ENCODE peak calls at places on chromosomes 1 and 21, in four cellular contexts. Q is HL-60, I is GM12878, M is K562. Z is an unnamed sample.

GRCh38 chr1:232900818-232901217 is 49.6 kb upstream of the NTPCR start:
- DNase-seq in M (no peak), I (no peak), Q (no peak), Z (no peak)

GRCh38 chr1:224175615-224176014 is 7.4 kb upstream of the DEGS1 start:
- DNase-seq in I (no peak), Q (no peak), M (no peak), Z (no peak)

GRCh38 chr1:2130156-2130555 is 64.4 kb downstream of the FAAP20 start:
- DNase-seq in I (no peak), Q (no peak), M (no peak), Z (no peak)

GRCh38 chr1:110443393-110443918 is 7.5 kb upstream of the PROK1 start:
- DNase-seq in Q (peak), I (no peak), M (no peak), Z (no peak)

GRCh38 chr1:50066806-50067205 is 41.9 kb upstream of the ELAVL4 start:
- DNase-seq in M (no peak), I (no peak), Q (no peak), Z (no peak)

GRCh38 chr1:62437273-62437945 is 560 bp downstream of the USP1 start:
- DNase-seq in Q (no peak), M (no peak), I (no peak), Z (peak)

GRCh38 chr1:157485793-157486192 is 66.5 kb downstream of the FCRL5 start:
- DNase-seq in Q (no peak), M (no peak), I (no peak), Z (no peak)

GRCh38 chr1:235955777-235956176 is 89.1 kb upstream of the LYST start:
- DNase-seq in I (no peak), Q (no peak), M (no peak), Z (no peak)

GRCh38 chr1:18575620-18576019 is 55.0 kb upstream of the PAX7 start:
- DNase-seq in I (no peak), M (peak), Q (no peak), Z (peak)

GRCh38 chr1:26696191-26696644 is 403 bp downstream of the ARID1A start:
- DNase-seq in Q (no peak), M (peak), I (no peak), Z (no peak)

GRCh38 chr21:17612565-17613241 is at the start of gene BTG3:
- DNase-seq in M (peak), Q (peak), I (no peak), Z (peak)

GRCh38 chr1:59678809-59679228 is 135.9 kb upstream of the HOOK1 start:
- DNase-seq in Q (no peak), I (no peak), M (peak), Z (no peak)

GRCh38 chr21:23633447-23633846 is 1973.8 kb downstream of the MRPL39 start:
- DNase-seq in I (no peak), Q (no peak), M (no peak), Z (no peak)

GRCh38 chr1:215007880-215008279 is 74.7 kb upstream of the KCNK2 start:
- DNase-seq in M (no peak), Q (no peak), I (no peak), Z (no peak)

GRCh38 chr21:15614757-15615156 is 115.0 kb upstream of the USP25 start:
- DNase-seq in Q (no peak), I (no peak), M (no peak), Z (no peak)

GRCh38 chr1:16145988-16146887 is 9.6 kb downstream of the EPHA2 start:
- DNase-seq in I (no peak), M (peak), Q (no peak), Z (peak)

GRCh38 chr1:222167111-222167510 is 380.8 kb downstream of the HHIPL2 start:
- DNase-seq in M (peak), I (peak), Q (no peak), Z (no peak)

GRCh38 chr1:22903113-22903512 is 69.6 kb downstream of the LACTBL1 start:
- DNase-seq in I (no peak), M (no peak), Q (no peak), Z (no peak)

GRCh38 chr1:232629250-232630046 is 485 bp downstream of the SIPA1L2 start:
- DNase-seq in Q (no peak), M (no peak), I (no peak), Z (no peak)

GRCh38 chr1:201020647-201021332 is 2.7 kb downstream of the KIF21B start:
- DNase-seq in Q (no peak), M (peak), I (no peak), Z (no peak)

GRCh38 chr21:30668776-30669175 is 26.1 kb downstream of the KRTAP20-3 start:
- DNase-seq in M (no peak), Q (no peak), I (no peak), Z (no peak)

GRCh38 chr1:162192763-162193162 is 123.3 kb downstream of the NOS1AP start:
- DNase-seq in Q (no peak), I (no peak), M (no peak), Z (no peak)

GRCh38 chr1:221101792-221102191 is 222.5 kb downstream of the HLX start:
- DNase-seq in M (no peak), I (no peak), Q (no peak), Z (no peak)

GRCh38 chr21:41321211-41321907 is 4.8 kb downstream of the FAM3B start:
- DNase-seq in I (no peak), M (no peak), Q (no peak), Z (peak)

GRCh38 chr1:246355421-246356230 is 151.5 kb downstream of the SMYD3 start:
- DNase-seq in M (no peak), Q (no peak), I (no peak), Z (no peak)

GRCh38 chr1:179351281-179351680 is 14.5 kb upstream of the AXDND1 start:
- DNase-seq in Q (no peak), I (no peak), M (no peak), Z (no peak)
- TF ChIP-seq SPI1 in Q (no peak), I (no peak), M (no peak), Z (no peak)

DNA sequence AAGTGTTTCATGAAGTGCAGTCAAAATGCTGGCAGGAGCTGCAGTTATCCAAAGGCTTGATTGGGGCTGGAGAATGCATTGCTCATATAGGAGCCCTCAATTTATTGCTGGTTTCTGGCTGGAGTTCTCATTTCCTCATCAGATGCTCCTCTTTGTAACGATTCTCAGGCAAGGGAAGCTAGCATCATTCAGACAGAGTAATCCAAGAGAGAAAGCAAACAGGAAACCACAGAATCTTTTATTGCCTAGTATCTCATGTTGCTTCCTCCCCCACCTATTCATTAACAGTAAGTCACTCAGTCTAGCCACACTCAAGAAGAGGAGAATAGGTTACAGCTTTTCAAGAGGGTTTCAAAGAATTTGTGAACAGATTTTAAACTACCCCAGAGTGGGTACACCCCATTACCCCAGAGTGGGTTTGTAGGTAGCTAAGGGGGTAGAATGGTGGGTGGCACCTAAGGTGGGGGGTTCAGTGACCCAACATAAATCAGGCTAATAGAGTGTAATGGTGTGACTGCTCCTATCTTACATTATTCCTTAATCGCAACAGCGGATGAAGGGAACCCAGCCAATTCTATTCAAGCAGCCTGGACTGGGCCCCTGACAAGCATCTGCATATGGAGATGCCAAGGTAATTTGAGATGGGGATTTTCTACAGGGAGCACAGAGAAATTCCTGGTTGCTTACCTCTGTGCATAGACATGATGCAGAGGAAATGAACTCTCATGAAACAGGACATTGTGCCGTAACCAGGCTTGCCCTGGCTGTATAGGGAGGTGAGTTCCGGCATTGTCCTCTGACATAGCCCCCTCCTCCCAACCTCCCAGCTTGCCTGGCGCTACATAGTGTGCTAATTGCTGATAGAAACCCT is 67.2 kb downstream of the KCNJ15 start:
- DNase-seq in I (no peak), Q (no peak), M (no peak), Z (no peak)
- TF ChIP-seq SPI1 in I (no peak), Q (no peak), M (no peak), Z (no peak)

DNA sequence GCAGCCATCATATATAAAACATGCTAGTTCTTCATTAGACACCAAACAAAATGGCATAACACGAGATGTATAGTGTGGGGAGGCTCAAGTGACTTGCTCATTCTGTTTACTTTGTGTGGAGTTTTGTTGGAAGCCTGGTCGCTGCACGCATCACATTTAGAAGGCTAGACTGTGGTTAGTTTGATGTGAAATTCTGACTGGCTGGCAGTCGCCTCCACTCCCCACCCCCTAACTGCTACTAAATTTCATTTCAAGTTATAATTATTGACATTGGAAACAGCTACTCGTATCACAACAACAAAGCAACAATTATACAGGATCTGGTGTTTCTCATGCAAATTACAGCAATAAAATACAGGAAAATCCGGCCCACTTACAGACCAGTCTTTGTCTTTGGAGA is 356.1 kb downstream of the LMO4 start:
- DNase-seq in M (no peak), Q (no peak), I (no peak), Z (no peak)
- TF ChIP-seq SPI1 in M (no peak), Q (no peak), I (no peak), Z (no peak)

DNA sequence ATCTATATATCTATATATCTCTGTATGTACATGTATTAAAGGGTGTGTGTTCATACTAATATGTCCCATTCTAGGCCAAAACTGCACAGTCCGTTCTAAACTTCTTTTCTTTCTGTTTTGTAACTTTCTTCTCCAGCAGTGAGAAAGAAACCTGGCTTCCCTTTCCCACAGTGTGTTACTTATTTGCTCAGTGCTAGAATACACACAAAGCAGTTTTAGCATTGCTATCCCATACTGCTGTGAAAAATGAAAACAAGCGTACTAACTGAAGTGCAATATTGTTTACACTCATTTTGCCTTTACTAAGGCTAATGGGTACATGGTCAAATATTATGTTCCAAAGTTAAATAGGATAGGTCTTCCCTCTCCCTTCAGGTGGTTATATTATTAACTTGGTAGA is 163.9 kb downstream of the LEPR start:
- DNase-seq in Q (no peak), I (no peak), M (no peak), Z (no peak)
- TF ChIP-seq SPI1 in Q (no peak), I (no peak), M (no peak), Z (no peak)

DNA sequence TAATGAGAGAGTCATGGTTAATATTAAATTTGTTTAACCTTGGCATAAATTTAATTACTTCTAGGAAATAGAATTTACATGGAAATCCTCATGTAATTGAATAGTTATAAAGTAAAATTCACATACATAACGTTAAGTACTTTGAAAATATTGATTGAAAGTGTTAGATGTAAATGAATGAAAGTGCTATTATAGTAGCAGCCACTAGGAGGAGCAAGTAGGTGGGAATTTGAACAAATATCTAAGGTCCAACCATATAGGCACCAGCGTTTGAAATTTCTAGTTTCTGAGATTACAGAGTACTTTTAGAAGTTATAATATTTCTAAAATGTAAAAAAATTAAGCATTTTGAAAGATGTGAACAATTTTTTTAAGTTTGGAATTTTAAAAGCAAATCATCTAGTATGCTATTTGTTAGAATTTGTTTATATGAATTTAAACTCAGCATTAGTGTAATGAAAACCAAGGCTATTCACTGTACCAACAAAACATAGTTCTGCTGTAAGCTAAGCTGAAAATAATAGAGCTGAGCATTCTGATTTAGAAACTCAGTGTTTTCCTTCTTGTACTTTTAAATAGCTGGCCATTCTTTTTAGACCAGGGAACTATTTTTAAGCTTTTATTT is 3.3 kb downstream of the B3GALT2 start:
- DNase-seq in Q (peak), I (no peak), M (peak), Z (no peak)
- TF ChIP-seq SPI1 in Q (no peak), I (no peak), M (no peak), Z (no peak)

GRCh38 chr21:28768753-28769152 is 223.9 kb downstream of the LTN1 start:
- DNase-seq in M (no peak), Q (no peak), I (no peak), Z (no peak)

GRCh38 chr21:28770867-28771661 is 221.6 kb downstream of the LTN1 start:
- DNase-seq in M (no peak), Q (no peak), I (no peak), Z (no peak)

GRCh38 chr21:28771790-28772501 is 220.7 kb downstream of the LTN1 start:
- DNase-seq in I (no peak), M (no peak), Q (no peak), Z (no peak)

GRCh38 chr21:28767523-28767922 is 225.2 kb downstream of the LTN1 start:
- DNase-seq in Q (no peak), M (no peak), I (no peak), Z (no peak)

DNA sequence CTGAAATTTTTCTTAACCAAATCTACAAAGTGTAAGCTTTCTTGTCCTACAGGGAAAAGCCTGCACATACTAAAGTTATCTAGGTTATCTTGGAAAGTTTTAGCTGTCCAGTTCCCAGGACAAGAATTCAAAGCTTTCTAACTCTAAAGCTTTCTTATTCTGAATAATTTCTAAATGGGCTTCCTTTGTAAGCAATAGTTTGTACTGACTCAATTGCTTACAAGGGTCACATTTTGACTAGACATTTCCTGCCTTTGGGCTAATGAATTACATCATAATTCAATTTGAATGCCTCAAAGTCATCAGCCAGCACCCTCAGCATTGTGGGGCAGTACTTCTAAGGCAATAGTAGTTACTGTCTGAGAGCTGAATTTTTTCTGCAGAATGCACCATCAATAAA is 223.0 kb downstream of the LTN1 start:
- DNase-seq in Q (no peak), M (no peak), I (no peak), Z (no peak)
- TF ChIP-seq SPI1 in Q (no peak), M (no peak), I (no peak), Z (no peak)

DNA sequence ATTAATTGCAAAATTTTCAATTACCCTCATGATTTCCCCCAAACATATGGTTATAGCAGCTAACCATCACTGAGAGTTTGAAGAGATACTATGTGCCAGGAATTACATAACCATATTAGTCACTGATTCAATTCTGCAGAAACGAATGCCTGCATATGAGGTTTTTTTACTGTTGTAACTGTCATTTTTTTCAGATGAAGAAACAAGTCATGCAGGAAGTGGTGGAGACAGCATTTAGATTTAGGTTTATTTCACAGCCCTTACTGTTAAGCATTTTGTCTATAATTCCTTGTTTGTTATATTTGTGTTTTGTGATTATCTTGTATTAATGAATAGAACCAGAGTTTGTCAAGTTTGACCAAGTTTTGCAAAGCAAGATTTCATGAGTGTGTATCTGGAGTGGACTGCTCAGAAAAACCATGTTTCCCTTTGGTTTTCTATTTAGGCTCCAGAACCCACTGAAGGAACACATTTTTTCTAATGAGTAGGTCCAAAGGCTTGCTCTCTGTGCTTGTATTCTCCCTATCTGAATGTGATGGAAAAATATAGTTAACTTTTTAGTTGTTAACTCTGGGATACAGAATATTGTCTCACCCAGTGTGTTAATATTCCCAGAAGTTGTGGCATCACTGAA is 308.5 kb upstream of the ADAMTS5 start:
- DNase-seq in I (no peak), M (no peak), Q (peak), Z (no peak)
- TF ChIP-seq SPI1 in I (no peak), M (no peak), Q (no peak), Z (no peak)

DNA sequence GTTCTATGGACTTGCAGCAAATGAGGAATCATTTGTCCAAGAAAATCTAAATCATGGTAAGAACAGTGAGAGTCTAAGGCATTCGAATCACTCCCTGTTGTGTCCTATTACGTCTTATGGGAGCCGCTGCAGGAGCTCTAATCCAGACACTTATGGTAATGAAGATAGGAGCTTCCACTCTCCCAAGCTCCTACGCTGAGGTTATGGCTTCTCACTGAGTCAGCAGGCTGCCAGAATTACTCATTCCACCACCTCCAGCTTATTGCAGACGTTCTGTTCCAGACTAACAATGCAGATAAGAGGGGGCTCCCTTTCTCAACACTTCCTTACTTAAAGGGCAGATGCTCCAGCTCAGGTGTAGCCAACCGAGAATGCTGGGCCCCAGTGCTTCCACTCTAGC is 212.6 kb downstream of the GREM2 start:
- DNase-seq in M (no peak), I (no peak), Q (no peak), Z (no peak)
- TF ChIP-seq SPI1 in M (no peak), I (no peak), Q (no peak), Z (no peak)

DNA sequence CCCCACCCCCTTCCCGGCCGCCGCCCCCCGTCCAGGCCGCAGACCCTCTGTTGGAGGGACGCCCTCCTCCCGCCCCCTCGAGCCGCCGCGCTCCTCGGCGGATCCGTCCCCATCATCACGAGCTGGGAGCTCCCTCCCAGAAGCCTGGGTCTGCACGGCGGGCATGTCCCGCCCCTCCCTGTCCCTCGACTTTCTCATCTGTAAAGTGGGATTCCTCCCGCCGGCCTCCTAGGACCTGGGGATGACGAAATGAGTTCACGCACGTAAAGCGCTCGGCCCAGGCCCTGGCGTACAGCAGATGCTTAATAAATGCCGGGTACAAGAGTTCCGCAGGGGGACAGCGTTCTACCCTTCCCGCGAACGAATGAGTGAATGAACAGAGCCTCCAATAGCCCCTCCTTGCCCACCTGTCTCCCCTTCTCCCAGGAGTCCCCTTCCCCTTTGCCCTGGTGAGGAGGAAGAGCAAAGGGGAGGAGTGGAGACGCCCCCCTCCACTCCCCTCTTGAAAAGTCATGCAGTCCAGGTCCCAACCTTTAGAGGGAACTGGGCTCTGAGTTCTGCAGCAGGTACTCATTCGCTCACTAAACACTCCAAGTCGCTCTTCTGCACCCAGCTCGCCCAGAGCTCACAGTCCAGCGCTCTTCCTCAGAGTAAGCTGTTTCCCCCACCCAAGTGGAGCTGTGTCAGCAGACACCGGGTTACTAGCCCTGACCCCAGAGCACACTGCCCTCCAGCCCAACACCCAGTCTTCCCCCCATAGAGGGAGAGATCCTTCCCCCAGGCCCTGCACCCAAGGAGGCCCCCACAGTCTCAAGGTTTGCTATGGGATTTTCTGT is 16.8 kb downstream of the RAP1GAP start:
- DNase-seq in M (no peak), I (no peak), Q (no peak), Z (no peak)
- TF ChIP-seq SPI1 in M (no peak), I (no peak), Q (no peak), Z (no peak)

GRCh38 chr1:203072911-203073310 is 12.9 kb downstream of the MYOG start:
- DNase-seq in I (no peak), Q (no peak), M (no peak), Z (no peak)
- TF ChIP-seq SPI1 in I (no peak), Q (no peak), M (no peak), Z (no peak)

Z was measured in GM12891.